ENCODE peak calls at places on chromosomes 5 and 9, in seven cellular contexts. One of them, this sample, is unnamed.

GRCh38 chr9:112037281-112038016 is 137.6 kb downstream of the SUSD1 start:
- DNase-seq in Right ventricle myocardium superior: no peak
- DNase-seq in GM20000: no peak
- DNase-seq in T-helper 2 cell: peak
- DNase-seq in NCI-H510A treated with DMSO at 0.1 percent for 48 hours: no peak
- DNase-seq in cardiac septum: no peak
- DNase-seq in fibroblast of pulmonary artery: peak
- DNase-seq in this sample: peak

GRCh38 chr9:117696141-117696540 is 8.1 kb upstream of the TLR4 start:
- DNase-seq in Right ventricle myocardium superior: no peak
- DNase-seq in T-helper 2 cell: no peak
- DNase-seq in cardiac septum: peak
- DNase-seq in fibroblast of pulmonary artery: peak
- DNase-seq in GM20000: no peak
- DNase-seq in NCI-H510A treated with DMSO at 0.1 percent for 48 hours: no peak
- DNase-seq in this sample: no peak

GRCh38 chr5:146762830-146763229 is 115.7 kb downstream of the PPP2R2B start:
- DNase-seq in T-helper 2 cell: no peak
- DNase-seq in cardiac septum: no peak
- DNase-seq in fibroblast of pulmonary artery: no peak
- DNase-seq in GM20000: no peak
- DNase-seq in NCI-H510A treated with DMSO at 0.1 percent for 48 hours: no peak
- DNase-seq in Right ventricle myocardium superior: no peak
- DNase-seq in this sample: no peak

GRCh38 chr5:92207156-92207555 is 824.0 kb upstream of the ARRDC3 start:
- DNase-seq in cardiac septum: no peak
- DNase-seq in Right ventricle myocardium superior: no peak
- DNase-seq in T-helper 2 cell: no peak
- DNase-seq in fibroblast of pulmonary artery: no peak
- DNase-seq in GM20000: no peak
- DNase-seq in NCI-H510A treated with DMSO at 0.1 percent for 48 hours: no peak
- DNase-seq in this sample: no peak

GRCh38 chr9:34398875-34399274 is 22.2 kb upstream of the MYORG start:
- DNase-seq in Right ventricle myocardium superior: no peak
- DNase-seq in GM20000: no peak
- DNase-seq in fibroblast of pulmonary artery: no peak
- DNase-seq in T-helper 2 cell: no peak
- DNase-seq in NCI-H510A treated with DMSO at 0.1 percent for 48 hours: no peak
- DNase-seq in cardiac septum: peak
- DNase-seq in this sample: no peak

GRCh38 chr5:153153086-153153485 is 337.4 kb upstream of the GRIA1 start:
- DNase-seq in cardiac septum: no peak
- DNase-seq in fibroblast of pulmonary artery: peak
- DNase-seq in Right ventricle myocardium superior: no peak
- DNase-seq in NCI-H510A treated with DMSO at 0.1 percent for 48 hours: no peak
- DNase-seq in T-helper 2 cell: no peak
- DNase-seq in GM20000: no peak
- DNase-seq in this sample: no peak

GRCh38 chr9:92661761-92662160 is 8.2 kb downstream of the IPPK start:
- DNase-seq in Right ventricle myocardium superior: no peak
- DNase-seq in fibroblast of pulmonary artery: no peak
- DNase-seq in cardiac septum: peak
- DNase-seq in GM20000: no peak
- DNase-seq in T-helper 2 cell: no peak
- DNase-seq in NCI-H510A treated with DMSO at 0.1 percent for 48 hours: no peak
- DNase-seq in this sample: no peak

GRCh38 chr9:112433715-112434392 is 52.8 kb upstream of the KIAA1958 start:
- DNase-seq in GM20000: no peak
- DNase-seq in cardiac septum: no peak
- DNase-seq in NCI-H510A treated with DMSO at 0.1 percent for 48 hours: peak
- DNase-seq in fibroblast of pulmonary artery: no peak
- DNase-seq in T-helper 2 cell: no peak
- DNase-seq in Right ventricle myocardium superior: no peak
- DNase-seq in this sample: no peak

GRCh38 chr5:74612059-74612458 is 28.5 kb downstream of the ENC1 start:
- DNase-seq in T-helper 2 cell: no peak
- DNase-seq in NCI-H510A treated with DMSO at 0.1 percent for 48 hours: no peak
- DNase-seq in cardiac septum: no peak
- DNase-seq in Right ventricle myocardium superior: no peak
- DNase-seq in GM20000: no peak
- DNase-seq in fibroblast of pulmonary artery: no peak
- DNase-seq in this sample: no peak

GRCh38 chr9:108835831-108836230 is 20.0 kb downstream of the ACTL7B start:
- DNase-seq in T-helper 2 cell: no peak
- DNase-seq in GM20000: no peak
- DNase-seq in NCI-H510A treated with DMSO at 0.1 percent for 48 hours: no peak
- DNase-seq in fibroblast of pulmonary artery: no peak
- DNase-seq in Right ventricle myocardium superior: no peak
- DNase-seq in cardiac septum: no peak
- DNase-seq in this sample: no peak

GRCh38 chr5:124743534-124744169 is 2.8 kb downstream of the ZNF608 start:
- DNase-seq in cardiac septum: no peak
- DNase-seq in NCI-H510A treated with DMSO at 0.1 percent for 48 hours: no peak
- DNase-seq in fibroblast of pulmonary artery: no peak
- DNase-seq in GM20000: no peak
- DNase-seq in T-helper 2 cell: no peak
- DNase-seq in Right ventricle myocardium superior: no peak
- DNase-seq in this sample: peak

GRCh38 chr5:127891942-127892341 is 188.8 kb downstream of the CCDC192 start:
- DNase-seq in GM20000: no peak
- DNase-seq in cardiac septum: no peak
- DNase-seq in NCI-H510A treated with DMSO at 0.1 percent for 48 hours: no peak
- DNase-seq in fibroblast of pulmonary artery: no peak
- DNase-seq in T-helper 2 cell: no peak
- DNase-seq in Right ventricle myocardium superior: no peak
- DNase-seq in this sample: no peak

GRCh38 chr9:77435688-77436087 is 212.4 kb downstream of the GNA14 start:
- DNase-seq in Right ventricle myocardium superior: no peak
- DNase-seq in cardiac septum: no peak
- DNase-seq in NCI-H510A treated with DMSO at 0.1 percent for 48 hours: no peak
- DNase-seq in GM20000: no peak
- DNase-seq in T-helper 2 cell: no peak
- DNase-seq in fibroblast of pulmonary artery: peak
- DNase-seq in this sample: no peak

GRCh38 chr9:133119039-133119438 is 2.0 kb downstream of the RALGDS start:
- DNase-seq in GM20000: no peak
- DNase-seq in Right ventricle myocardium superior: peak
- DNase-seq in T-helper 2 cell: no peak
- DNase-seq in cardiac septum: no peak
- DNase-seq in NCI-H510A treated with DMSO at 0.1 percent for 48 hours: no peak
- DNase-seq in fibroblast of pulmonary artery: no peak
- DNase-seq in this sample: no peak

GRCh38 chr5:100537946-100538345 is 2.8 kb downstream of the FAM174A start:
- DNase-seq in fibroblast of pulmonary artery: no peak
- DNase-seq in Right ventricle myocardium superior: no peak
- DNase-seq in NCI-H510A treated with DMSO at 0.1 percent for 48 hours: no peak
- DNase-seq in GM20000: no peak
- DNase-seq in cardiac septum: no peak
- DNase-seq in T-helper 2 cell: no peak
- DNase-seq in this sample: no peak

GRCh38 chr5:131991593-131992324 is 19.7 kb downstream of the ACSL6 start:
- DNase-seq in Right ventricle myocardium superior: peak
- DNase-seq in cardiac septum: no peak
- DNase-seq in fibroblast of pulmonary artery: no peak
- DNase-seq in NCI-H510A treated with DMSO at 0.1 percent for 48 hours: no peak
- DNase-seq in GM20000: no peak
- DNase-seq in T-helper 2 cell: no peak
- DNase-seq in this sample: no peak

GRCh38 chr5:38162625-38163024 is 95.7 kb upstream of the EGFLAM start:
- DNase-seq in T-helper 2 cell: no peak
- DNase-seq in cardiac septum: no peak
- DNase-seq in Right ventricle myocardium superior: no peak
- DNase-seq in GM20000: no peak
- DNase-seq in fibroblast of pulmonary artery: no peak
- DNase-seq in NCI-H510A treated with DMSO at 0.1 percent for 48 hours: no peak
- DNase-seq in this sample: no peak

GRCh38 chr9:15180124-15180523 is 126.9 kb downstream of the TTC39B start:
- DNase-seq in GM20000: peak
- DNase-seq in NCI-H510A treated with DMSO at 0.1 percent for 48 hours: no peak
- DNase-seq in T-helper 2 cell: no peak
- DNase-seq in fibroblast of pulmonary artery: no peak
- DNase-seq in cardiac septum: no peak
- DNase-seq in Right ventricle myocardium superior: no peak
- DNase-seq in this sample: no peak

GRCh38 chr9:138072161-138072842 is 194.7 kb downstream of the CACNA1B start:
- DNase-seq in fibroblast of pulmonary artery: no peak
- DNase-seq in Right ventricle myocardium superior: no peak
- DNase-seq in T-helper 2 cell: no peak
- DNase-seq in GM20000: no peak
- DNase-seq in NCI-H510A treated with DMSO at 0.1 percent for 48 hours: no peak
- DNase-seq in cardiac septum: peak
- DNase-seq in this sample: no peak

GRCh38 chr5:111762895-111763294 is 5.9 kb upstream of the NREP start:
- DNase-seq in NCI-H510A treated with DMSO at 0.1 percent for 48 hours: peak
- DNase-seq in cardiac septum: no peak
- DNase-seq in Right ventricle myocardium superior: no peak
- DNase-seq in GM20000: no peak
- DNase-seq in T-helper 2 cell: no peak
- DNase-seq in fibroblast of pulmonary artery: no peak
- DNase-seq in this sample: no peak

GRCh38 chr9:136855461-136856077 is 3.4 kb downstream of the MAMDC4 start:
- DNase-seq in GM20000: no peak
- DNase-seq in cardiac septum: no peak
- DNase-seq in T-helper 2 cell: no peak
- DNase-seq in NCI-H510A treated with DMSO at 0.1 percent for 48 hours: no peak
- DNase-seq in Right ventricle myocardium superior: peak
- DNase-seq in fibroblast of pulmonary artery: no peak
- DNase-seq in this sample: no peak

GRCh38 chr9:108103294-108103693 is 613.7 kb upstream of the KLF4 start:
- DNase-seq in NCI-H510A treated with DMSO at 0.1 percent for 48 hours: no peak
- DNase-seq in Right ventricle myocardium superior: no peak
- DNase-seq in cardiac septum: no peak
- DNase-seq in GM20000: no peak
- DNase-seq in T-helper 2 cell: no peak
- DNase-seq in fibroblast of pulmonary artery: no peak
- DNase-seq in this sample: no peak

GRCh38 chr5:103151156-103151555 is 31.1 kb downstream of the PPIP5K2 start:
- DNase-seq in Right ventricle myocardium superior: no peak
- DNase-seq in GM20000: no peak
- DNase-seq in fibroblast of pulmonary artery: no peak
- DNase-seq in NCI-H510A treated with DMSO at 0.1 percent for 48 hours: no peak
- DNase-seq in T-helper 2 cell: no peak
- DNase-seq in cardiac septum: no peak
- DNase-seq in this sample: no peak

GRCh38 chr9:89477811-89478583 is 19.9 kb downstream of the SEMA4D start:
- DNase-seq in fibroblast of pulmonary artery: peak
- DNase-seq in cardiac septum: no peak
- DNase-seq in GM20000: no peak
- DNase-seq in Right ventricle myocardium superior: peak
- DNase-seq in T-helper 2 cell: peak
- DNase-seq in NCI-H510A treated with DMSO at 0.1 percent for 48 hours: no peak
- DNase-seq in this sample: no peak

GRCh38 chr9:133509179-133510083 is 15.3 kb downstream of the MYMK start:
- DNase-seq in NCI-H510A treated with DMSO at 0.1 percent for 48 hours: peak
- DNase-seq in cardiac septum: no peak
- DNase-seq in Right ventricle myocardium superior: peak
- DNase-seq in T-helper 2 cell: no peak
- DNase-seq in fibroblast of pulmonary artery: no peak
- DNase-seq in GM20000: no peak
- DNase-seq in this sample: peak

GRCh38 chr5:92467695-92468094 is 1084.6 kb upstream of the ARRDC3 start:
- DNase-seq in T-helper 2 cell: no peak
- DNase-seq in GM20000: no peak
- DNase-seq in fibroblast of pulmonary artery: no peak
- DNase-seq in NCI-H510A treated with DMSO at 0.1 percent for 48 hours: no peak
- DNase-seq in cardiac septum: no peak
- DNase-seq in Right ventricle myocardium superior: no peak
- DNase-seq in this sample: no peak

GRCh38 chr5:72281764-72282499 is 38.1 kb downstream of the MRPS27 start:
- DNase-seq in Right ventricle myocardium superior: no peak
- DNase-seq in T-helper 2 cell: no peak
- DNase-seq in NCI-H510A treated with DMSO at 0.1 percent for 48 hours: no peak
- DNase-seq in GM20000: no peak
- DNase-seq in cardiac septum: no peak
- DNase-seq in fibroblast of pulmonary artery: peak
- DNase-seq in this sample: no peak

GRCh38 chr9:105883847-105884246 is 189.5 kb downstream of the TMEM38B start:
- DNase-seq in T-helper 2 cell: no peak
- DNase-seq in GM20000: peak
- DNase-seq in Right ventricle myocardium superior: no peak
- DNase-seq in cardiac septum: no peak
- DNase-seq in fibroblast of pulmonary artery: no peak
- DNase-seq in NCI-H510A treated with DMSO at 0.1 percent for 48 hours: no peak
- DNase-seq in this sample: no peak

GRCh38 chr9:99294850-99295461 is 72.9 kb downstream of the SEC61B start:
- DNase-seq in fibroblast of pulmonary artery: no peak
- DNase-seq in T-helper 2 cell: no peak
- DNase-seq in GM20000: no peak
- DNase-seq in cardiac septum: no peak
- DNase-seq in NCI-H510A treated with DMSO at 0.1 percent for 48 hours: no peak
- DNase-seq in Right ventricle myocardium superior: no peak
- DNase-seq in this sample: no peak

GRCh38 chr5:1316588-1316902 is 21.7 kb upstream of the TERT start:
- DNase-seq in GM20000: no peak
- DNase-seq in T-helper 2 cell: no peak
- DNase-seq in fibroblast of pulmonary artery: no peak
- DNase-seq in NCI-H510A treated with DMSO at 0.1 percent for 48 hours: no peak
- DNase-seq in Right ventricle myocardium superior: no peak
- DNase-seq in cardiac septum: peak
- DNase-seq in this sample: no peak

GRCh38 chr5:179343902-179344300 is 1.4 kb downstream of the ADAMTS2 start:
- DNase-seq in NCI-H510A treated with DMSO at 0.1 percent for 48 hours: no peak
- DNase-seq in Right ventricle myocardium superior: peak
- DNase-seq in GM20000: no peak
- DNase-seq in fibroblast of pulmonary artery: peak
- DNase-seq in cardiac septum: no peak
- DNase-seq in T-helper 2 cell: no peak
- DNase-seq in this sample: no peak

GRCh38 chr9:107613314-107613713 is 123.7 kb upstream of the KLF4 start:
- DNase-seq in T-helper 2 cell: no peak
- DNase-seq in GM20000: no peak
- DNase-seq in NCI-H510A treated with DMSO at 0.1 percent for 48 hours: no peak
- DNase-seq in cardiac septum: no peak
- DNase-seq in Right ventricle myocardium superior: no peak
- DNase-seq in fibroblast of pulmonary artery: no peak
- DNase-seq in this sample: no peak

GRCh38 chr9:1978941-1979340 is 36.2 kb upstream of the SMARCA2 start:
- DNase-seq in T-helper 2 cell: no peak
- DNase-seq in NCI-H510A treated with DMSO at 0.1 percent for 48 hours: no peak
- DNase-seq in cardiac septum: no peak
- DNase-seq in Right ventricle myocardium superior: peak
- DNase-seq in fibroblast of pulmonary artery: peak
- DNase-seq in GM20000: no peak
- DNase-seq in this sample: no peak